ENCODE peak calls at places on chromosomes 7 and 10, in eight cellular contexts. C, M, A, S, L, P, D and B are unnamed samples.

GRCh38 chr10:103784723-103785418 is 70.5 kb downstream of the SH3PXD2A start:
- DNase-seq in C (no peak), M (no peak), A (no peak), S (no peak), L (no peak), P (no peak), D (no peak), B (peak)

GRCh38 chr10:112435013-112435619 is 11.6 kb downstream of the ZDHHC6 start:
- DNase-seq in C (no peak), M (no peak), A (peak), S (no peak), L (peak), P (no peak), D (peak), B (peak)

GRCh38 chr7:80882213-80882801 is 36.5 kb downstream of the SEMA3C start:
- DNase-seq in C (no peak), M (no peak), A (no peak), S (no peak), L (peak), P (no peak), D (no peak), B (peak)

GRCh38 chr10:4512557-4513286 is 313.3 kb upstream of the AKR1E2 start:
- DNase-seq in C (no peak), M (no peak), A (peak), S (no peak), L (peak), P (peak), D (no peak), B (peak)

GRCh38 chr7:159056722-159057121 is 87.9 kb downstream of the VIPR2 start:
- DNase-seq in C (no peak), M (peak), A (no peak), S (no peak), L (no peak), P (no peak), D (no peak), B (peak)

GRCh38 chr7:151416921-151417320 is 7.1 kb upstream of the WDR86 start:
- DNase-seq in C (no peak), M (no peak), A (no peak), S (no peak), L (no peak), P (no peak), D (no peak), B (no peak)

GRCh38 chr10:103553743-103554487 is 60.4 kb downstream of the NEURL1 start:
- DNase-seq in C (no peak), M (no peak), A (no peak), S (no peak), L (no peak), P (no peak), D (no peak), B (no peak)

GRCh38 chr10:29621161-29621560 is 13.6 kb downstream of the SVIL start:
- DNase-seq in C (no peak), M (peak), A (no peak), S (no peak), L (no peak), P (no peak), D (no peak), B (peak)

GRCh38 chr7:2621061-2621828 is 10.5 kb upstream of the TTYH3 start:
- DNase-seq in C (no peak), M (no peak), A (no peak), S (no peak), L (peak), P (peak), D (no peak), B (peak)

GRCh38 chr7:73824986-73825385 is 5.8 kb upstream of the CLDN4 start:
- DNase-seq in C (no peak), M (no peak), A (no peak), S (no peak), L (no peak), P (no peak), D (no peak), B (no peak)

GRCh38 chr10:120989996-120990395 is 138.8 kb downstream of the WDR11 start:
- DNase-seq in C (no peak), M (peak), A (no peak), S (no peak), L (no peak), P (no peak), D (no peak), B (no peak)

GRCh38 chr7:28815928-28816373 is 142.2 kb downstream of the TRIL start:
- DNase-seq in C (no peak), M (no peak), A (no peak), S (no peak), L (no peak), P (no peak), D (peak), B (no peak)

GRCh38 chr10:33703897-33704825 is 369.7 kb upstream of the NRP1 start:
- DNase-seq in C (no peak), M (no peak), A (peak), S (no peak), L (peak), P (peak), D (no peak), B (no peak)

GRCh38 chr10:23525406-23525805 is 86.5 kb downstream of the OTUD1 start:
- DNase-seq in C (no peak), M (no peak), A (no peak), S (no peak), L (no peak), P (peak), D (peak), B (no peak)

GRCh38 chr10:71694567-71694968 is 25.0 kb downstream of the C10orf105 start:
- DNase-seq in C (peak), M (no peak), A (no peak), S (no peak), L (no peak), P (no peak), D (peak), B (no peak)

GRCh38 chr10:69866688-69867461 is 65.2 kb downstream of the COL13A1 start:
- DNase-seq in C (no peak), M (no peak), A (peak), S (no peak), L (peak), P (peak), D (no peak), B (peak)

GRCh38 chr10:78605800-78606350 is 462.9 kb upstream of the ZMIZ1 start:
- DNase-seq in C (no peak), M (no peak), A (peak), S (no peak), L (no peak), P (no peak), D (no peak), B (peak)

GRCh38 chr10:5500162-5500670 is 846 bp upstream of the CALML5 start:
- DNase-seq in C (no peak), M (no peak), A (no peak), S (no peak), L (no peak), P (no peak), D (no peak), B (no peak)